ENCODE peak calls at places on chromosomes 4 and X, in four cellular contexts. One of them, this sample, is unnamed.

GRCh38 chr4:33226783-33227182 is 2506.6 kb downstream of the PCDH7 start:
- DNase-seq in NB4: no peak
- DNase-seq in transverse colon: no peak
- DNase-seq in K562: no peak
- DNase-seq in this sample: no peak

GRCh38 chr4:20529681-20530080 is 170.6 kb upstream of the PACRGL start:
- DNase-seq in transverse colon: no peak
- DNase-seq in NB4: no peak
- DNase-seq in K562: no peak
- DNase-seq in this sample: no peak

GRCh38 chr4:82721819-82722423 is 76.7 kb downstream of the SCD5 start:
- DNase-seq in K562: no peak
- DNase-seq in transverse colon: no peak
- DNase-seq in NB4: peak; percentile 52
- DNase-seq in this sample: no peak

GRCh38 chr4:176469546-176469945 is 149.8 kb downstream of the SPCS3 start:
- DNase-seq in NB4: no peak
- DNase-seq in K562: no peak
- DNase-seq in transverse colon: no peak
- DNase-seq in this sample: no peak

GRCh38 chr4:8176547-8177399 is 18.2 kb upstream of the ABLIM2 start:
- DNase-seq in K562: peak; percentile 51
- DNase-seq in NB4: peak; percentile 83
- DNase-seq in transverse colon: peak; percentile 54
- DNase-seq in this sample: peak; percentile 42

GRCh38 chr4:145839151-145839550 is 99.5 kb downstream of the ZNF827 start:
- DNase-seq in transverse colon: no peak
- DNase-seq in NB4: no peak
- DNase-seq in K562: no peak
- DNase-seq in this sample: no peak

GRCh38 chr4:184899261-184900134 is 73.7 kb upstream of the ACSL1 start:
- DNase-seq in transverse colon: peak; percentile 39
- DNase-seq in K562: no peak
- DNase-seq in NB4: no peak
- DNase-seq in this sample: peak; percentile 11

GRCh38 chr4:168451744-168452394 is 28.4 kb downstream of the DDX60L start:
- DNase-seq in K562: no peak
- DNase-seq in NB4: peak; percentile 41
- DNase-seq in transverse colon: no peak
- DNase-seq in this sample: no peak

GRCh38 chr4:26873391-26874026 is 12.9 kb downstream of the STIM2 start:
- DNase-seq in K562: no peak
- DNase-seq in transverse colon: no peak
- DNase-seq in NB4: no peak
- DNase-seq in this sample: no peak

GRCh38 chr4:160180206-160180605 is 1077.3 kb downstream of the RAPGEF2 start:
- DNase-seq in NB4: no peak
- DNase-seq in K562: no peak
- DNase-seq in transverse colon: no peak
- DNase-seq in this sample: peak; percentile 3

GRCh38 chr4:54657194-54657555 is 582 bp upstream of the KIT start:
- DNase-seq in transverse colon: no peak
- DNase-seq in NB4: no peak
- DNase-seq in K562: no peak
- DNase-seq in this sample: no peak

GRCh38 chr4:130563185-130563890 is 1467.4 kb downstream of the C4orf33 start:
- DNase-seq in NB4: peak; percentile 2
- DNase-seq in K562: no peak
- DNase-seq in transverse colon: no peak
- DNase-seq in this sample: peak; percentile 21

GRCh38 chr4:176780995-176781738 is 11.6 kb downstream of the VEGFC start:
- DNase-seq in NB4: no peak
- DNase-seq in K562: no peak
- DNase-seq in transverse colon: no peak
- DNase-seq in this sample: no peak

GRCh38 chr4:148095346-148095923 is 346.8 kb downstream of the NR3C2 start:
- DNase-seq in K562: no peak
- DNase-seq in transverse colon: no peak
- DNase-seq in NB4: no peak
- DNase-seq in this sample: no peak

GRCh38 chrX:50067435-50068292 is 133.1 kb downstream of the AKAP4 start:
- DNase-seq in NB4: no peak
- DNase-seq in K562: peak; percentile 4
- DNase-seq in transverse colon: peak; percentile 46
- DNase-seq in this sample: no peak

GRCh38 chrX:47568656-47569295 is 7.8 kb downstream of the ARAF start:
- DNase-seq in NB4: peak; percentile 55
- DNase-seq in transverse colon: no peak
- DNase-seq in K562: no peak
- DNase-seq in this sample: no peak

GRCh38 chrX:153521034-153521433 is 3.6 kb downstream of the ATP2B3 start:
- DNase-seq in transverse colon: no peak
- DNase-seq in K562: no peak
- DNase-seq in NB4: no peak
- DNase-seq in this sample: no peak

GRCh38 chr4:39821951-39822350 is 124.0 kb downstream of the UBE2K start:
- DNase-seq in K562: no peak
- DNase-seq in transverse colon: no peak
- DNase-seq in NB4: no peak
- DNase-seq in this sample: no peak

GRCh38 chr4:76733380-76733779 is 164.6 kb downstream of the SOWAHB start:
- DNase-seq in NB4: no peak
- DNase-seq in K562: no peak
- DNase-seq in transverse colon: peak; percentile 52
- DNase-seq in this sample: no peak

GRCh38 chr4:47490550-47490949 is 5.5 kb downstream of the ATP10D start:
- DNase-seq in NB4: peak; percentile 48
- DNase-seq in transverse colon: no peak
- DNase-seq in K562: no peak
- DNase-seq in this sample: no peak

GRCh38 chr4:110618091-110619000 is 4.5 kb downstream of the PITX2 start:
- DNase-seq in NB4: no peak
- DNase-seq in transverse colon: peak; percentile 16
- DNase-seq in K562: no peak
- DNase-seq in this sample: no peak

GRCh38 chr4:18390655-18391369 is 369.3 kb upstream of the LCORL start:
- DNase-seq in K562: no peak
- DNase-seq in transverse colon: no peak
- DNase-seq in NB4: peak; percentile 7
- DNase-seq in this sample: no peak

GRCh38 chr4:5138389-5138788 is 87.1 kb downstream of the STK32B start:
- DNase-seq in K562: no peak
- DNase-seq in NB4: no peak
- DNase-seq in transverse colon: no peak
- DNase-seq in this sample: no peak

GRCh38 chrX:143788265-143788664 is 67.7 kb upstream of the SPANXN2 start:
- DNase-seq in transverse colon: no peak
- DNase-seq in NB4: peak; percentile 53
- DNase-seq in K562: no peak
- DNase-seq in this sample: no peak

GRCh38 chr4:140533951-140534480 is 10.0 kb downstream of the ELMOD2 start:
- DNase-seq in K562: no peak
- DNase-seq in NB4: no peak
- DNase-seq in transverse colon: no peak
- DNase-seq in this sample: no peak

DNA sequence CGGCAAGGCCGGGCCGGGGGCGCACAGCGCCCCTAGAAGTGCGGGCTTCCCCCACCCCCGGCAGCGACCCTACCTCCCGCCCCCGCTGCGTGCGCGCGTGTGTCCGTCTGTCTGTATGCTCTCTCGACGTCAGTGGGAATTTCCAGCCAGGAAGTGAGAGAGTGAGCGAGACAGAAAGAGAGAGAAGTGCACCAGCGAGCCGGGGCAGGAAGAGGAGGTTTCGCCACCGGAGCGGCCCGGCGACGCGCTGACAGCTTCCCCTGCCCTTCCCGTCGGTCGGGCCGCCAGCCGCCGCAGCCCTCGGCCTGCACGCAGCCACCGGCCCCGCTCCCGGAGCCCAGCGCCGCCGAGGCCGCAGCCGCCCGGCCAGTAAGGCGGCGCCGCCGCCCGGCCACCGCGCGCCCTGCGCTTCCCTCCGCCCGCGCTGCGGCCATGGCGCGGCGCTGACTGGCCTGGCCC is at the start of gene NFKB1:
- DNase-seq in NB4: peak; percentile 86
- DNase-seq in transverse colon: peak; percentile 73
- DNase-seq in K562: peak; percentile 44
- DNase-seq in this sample: peak; percentile 35
- TF ChIP-seq POLR2A in NB4: peak; percentile 36
- TF ChIP-seq POLR2A in transverse colon: no peak
- TF ChIP-seq POLR2A in K562: no peak
- TF ChIP-seq POLR2A in this sample: peak; percentile 65

DNA sequence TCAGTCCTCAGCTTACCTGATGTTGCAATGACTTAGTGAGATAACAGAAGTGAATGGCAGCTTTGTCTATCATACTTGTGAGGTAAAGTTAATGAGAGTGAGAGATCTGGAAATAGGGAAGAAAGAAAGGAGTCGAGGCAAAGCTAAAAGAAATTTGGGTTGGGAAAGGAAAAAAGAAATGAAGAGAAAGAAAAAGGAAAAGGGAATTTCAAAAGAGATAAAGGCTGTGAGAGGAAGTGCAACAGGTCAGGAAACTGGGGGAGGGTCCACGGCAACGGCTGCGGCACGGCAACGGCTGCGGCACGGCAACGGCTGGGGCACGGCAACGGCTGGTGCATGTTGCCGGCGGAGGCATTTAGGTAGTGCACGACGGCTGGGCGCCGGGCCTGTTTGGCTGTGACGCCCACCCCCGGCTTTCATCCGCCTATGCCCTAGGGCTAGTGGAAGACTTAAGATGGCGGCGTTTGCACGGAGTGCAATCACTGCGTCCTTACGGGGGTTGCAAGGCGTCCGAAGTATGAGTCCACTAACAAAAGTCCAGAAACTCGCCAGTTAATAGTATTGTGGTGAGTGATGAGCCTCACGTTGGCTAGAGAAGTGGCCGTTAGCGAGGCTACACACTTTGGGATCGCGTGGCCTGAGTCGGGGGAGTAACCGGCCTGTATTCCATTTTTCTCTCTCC is 359.9 kb upstream of the ZCCHC13 start:
- DNase-seq in NB4: peak; percentile 94
- DNase-seq in transverse colon: peak; percentile 92
- DNase-seq in K562: peak; percentile 79
- DNase-seq in this sample: peak; percentile 60
- TF ChIP-seq POLR2A in NB4: peak; percentile 80
- TF ChIP-seq POLR2A in transverse colon: peak; percentile 50
- TF ChIP-seq POLR2A in K562: peak; percentile 88
- TF ChIP-seq POLR2A in this sample: peak; percentile 56

DNA sequence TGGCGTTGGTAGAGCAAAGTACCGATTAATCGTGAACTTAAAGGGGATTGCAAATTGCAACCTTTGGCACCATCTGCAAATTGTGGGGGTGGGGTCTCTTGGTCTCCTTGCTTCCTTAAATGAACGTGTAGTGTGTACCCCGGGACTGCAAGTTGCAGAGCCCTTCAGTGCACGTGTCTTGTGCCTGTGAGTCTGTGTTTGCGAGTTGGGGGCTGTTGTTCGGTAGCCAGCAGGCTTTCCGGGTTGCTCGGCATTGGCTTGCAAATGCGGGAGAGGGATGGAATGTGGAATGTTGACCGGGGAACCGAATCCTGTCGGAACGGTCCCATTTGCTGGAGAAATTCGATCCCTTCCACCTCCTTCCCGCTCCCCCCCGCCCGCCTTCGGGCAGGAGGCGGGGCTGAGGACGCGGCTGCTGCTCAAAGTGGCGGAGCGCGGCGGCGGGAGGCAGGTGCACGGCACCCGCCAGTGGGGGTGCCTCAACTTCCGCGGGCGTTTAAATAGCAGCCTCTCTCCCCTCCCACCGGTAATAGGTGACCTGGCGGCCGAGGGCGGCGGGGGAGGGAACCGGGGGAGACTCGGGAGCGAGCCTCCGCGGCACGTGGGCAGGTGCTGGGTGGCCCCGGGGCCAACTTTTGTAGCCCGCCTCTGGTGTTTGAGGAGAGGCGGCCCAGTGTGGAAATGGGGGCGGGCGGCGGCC is 1.5 kb downstream of the JADE1 start:
- DNase-seq in K562: peak; percentile 73
- DNase-seq in transverse colon: peak; percentile 85
- DNase-seq in NB4: peak; percentile 88
- DNase-seq in this sample: peak; percentile 54
- TF ChIP-seq POLR2A in K562: peak; percentile 84
- TF ChIP-seq POLR2A in transverse colon: peak; percentile 23
- TF ChIP-seq POLR2A in NB4: peak; percentile 70
- TF ChIP-seq POLR2A in this sample: peak; percentile 54

GRCh38 chr4:156053174-156053573 is 99.5 kb upstream of the CTSO start:
- DNase-seq in K562: no peak
- DNase-seq in NB4: no peak
- DNase-seq in transverse colon: no peak
- DNase-seq in this sample: no peak
- TF ChIP-seq POLR2A in K562: no peak
- TF ChIP-seq POLR2A in NB4: no peak
- TF ChIP-seq POLR2A in transverse colon: no peak
- TF ChIP-seq POLR2A in this sample: no peak

GRCh38 chrX:24465524-24465850 is 401 bp downstream of the PDK3 start:
- DNase-seq in K562: no peak
- DNase-seq in NB4: no peak
- DNase-seq in transverse colon: no peak
- DNase-seq in this sample: no peak

GRCh38 chrX:24463077-24463476 is 2.0 kb upstream of the PDK3 start:
- DNase-seq in K562: no peak
- DNase-seq in transverse colon: no peak
- DNase-seq in NB4: no peak
- DNase-seq in this sample: no peak

GRCh38 chrX:24466025-24466424 is 939 bp downstream of the PDK3 start:
- DNase-seq in K562: no peak
- DNase-seq in transverse colon: no peak
- DNase-seq in NB4: no peak
- DNase-seq in this sample: no peak

GRCh38 chrX:24464498-24464835 is 619 bp upstream of the PDK3 start:
- DNase-seq in transverse colon: no peak
- DNase-seq in K562: no peak
- DNase-seq in NB4: no peak
- DNase-seq in this sample: no peak

GRCh38 chrX:24464836-24465523 is at the start of gene PDK3:
- DNase-seq in transverse colon: peak; percentile 92
- DNase-seq in NB4: peak; percentile 90
- DNase-seq in K562: peak; percentile 91
- DNase-seq in this sample: peak; percentile 38
- TF ChIP-seq POLR2A in transverse colon: peak; percentile 70
- TF ChIP-seq POLR2A in NB4: peak; percentile 49
- TF ChIP-seq POLR2A in K562: no peak
- TF ChIP-seq POLR2A in this sample: peak; percentile 73

GRCh38 chr4:153490985-153491483 is 24.9 kb downstream of the TMEM131L start:
- DNase-seq in K562: no peak
- DNase-seq in transverse colon: no peak
- DNase-seq in NB4: no peak
- DNase-seq in this sample: no peak

GRCh38 chr4:153486281-153487151 is 20.4 kb downstream of the TMEM131L start:
- DNase-seq in NB4: no peak
- DNase-seq in K562: no peak
- DNase-seq in transverse colon: no peak
- DNase-seq in this sample: peak; percentile 45

GRCh38 chr4:153488006-153488718 is 22.0 kb downstream of the TMEM131L start:
- DNase-seq in transverse colon: peak; percentile 37
- DNase-seq in NB4: no peak
- DNase-seq in K562: no peak
- DNase-seq in this sample: no peak

GRCh38 chr4:153488719-153489384 is 22.7 kb downstream of the TMEM131L start:
- DNase-seq in transverse colon: no peak
- DNase-seq in NB4: no peak
- DNase-seq in K562: no peak
- DNase-seq in this sample: no peak

GRCh38 chr4:153489856-153490558 is 23.8 kb downstream of the TMEM131L start:
- DNase-seq in transverse colon: no peak
- DNase-seq in NB4: no peak
- DNase-seq in K562: no peak
- DNase-seq in this sample: no peak
- TF ChIP-seq POLR2A in transverse colon: no peak
- TF ChIP-seq POLR2A in NB4: no peak
- TF ChIP-seq POLR2A in K562: no peak
- TF ChIP-seq POLR2A in this sample: no peak

This sample was measured in H54.